ENCODE peak calls at places on chromosomes 7 and 10, in four cellular contexts. W is RCC 7860, G is T-helper 1 cell, O is non-pigmented ciliary epithelial cell. J is an unnamed sample.

GRCh38 chr10:62079885-62080559 is 178.5 kb downstream of the ARID5B start:
- DNase-seq in W (no peak), G (no peak), O (no peak), J (no peak)

GRCh38 chr7:81094952-81095351 is 176.1 kb upstream of the SEMA3C start:
- DNase-seq in W (no peak), G (no peak), O (no peak), J (peak)

GRCh38 chr7:17448479-17449423 is 150.3 kb downstream of the AHR start:
- DNase-seq in W (no peak), G (no peak), O (no peak), J (no peak)

GRCh38 chr7:78134256-78134655 is 335.7 kb downstream of the PHTF2 start:
- DNase-seq in W (no peak), G (no peak), O (peak), J (peak)

GRCh38 chr10:131847241-131847783 is 53.5 kb upstream of the PPP2R2D start:
- DNase-seq in W (no peak), G (no peak), O (no peak), J (no peak)

GRCh38 chr10:43078986-43079273 is 2.1 kb downstream of the RET start:
- DNase-seq in W (no peak), G (peak), O (no peak), J (peak)

GRCh38 chr10:132504501-132505272 is 32.9 kb upstream of the INPP5A start:
- DNase-seq in W (no peak), G (no peak), O (no peak), J (no peak)

GRCh38 chr7:31027161-31027965 is 24.7 kb upstream of the ADCYAP1R1 start:
- DNase-seq in W (no peak), G (no peak), O (no peak), J (no peak)

GRCh38 chr7:51366930-51367613 is 50.5 kb upstream of the COBL start:
- DNase-seq in W (peak), G (no peak), O (peak), J (peak)

GRCh38 chr7:44286618-44287487 is 38.5 kb downstream of the CAMK2B start:
- DNase-seq in W (no peak), G (no peak), O (no peak), J (no peak)

GRCh38 chr7:15086882-15087281 is 184.3 kb upstream of the DGKB start:
- DNase-seq in W (no peak), G (no peak), O (no peak), J (no peak)

GRCh38 chr7:112985377-112985987 is 101.1 kb downstream of the GPR85 start:
- DNase-seq in W (no peak), G (no peak), O (no peak), J (peak)

GRCh38 chr10:110141747-110142625 is 65.4 kb upstream of the MXI1 start:
- DNase-seq in W (no peak), G (no peak), O (no peak), J (no peak)

GRCh38 chr7:134444198-134444960 is 14.5 kb downstream of the AKR1B1 start:
- DNase-seq in W (no peak), G (no peak), O (no peak), J (no peak)

GRCh38 chr7:153385502-153385901 is 626.0 kb downstream of the ACTR3B start:
- DNase-seq in W (no peak), G (no peak), O (no peak), J (no peak)

GRCh38 chr7:155729847-155730246 is 82.4 kb downstream of the SHH start:
- DNase-seq in W (no peak), G (no peak), O (no peak), J (no peak)

GRCh38 chr7:70133291-70133690 is 535.0 kb downstream of the AUTS2 start:
- DNase-seq in W (no peak), G (no peak), O (no peak), J (no peak)

GRCh38 chr7:84837405-84837804 is 349.5 kb downstream of the SEMA3D start:
- DNase-seq in W (no peak), G (no peak), O (no peak), J (peak)